ENCODE peak calls at places on chromosome 2, in five cellular contexts. N is activated T-cell treated with anti-CD3 and anti-CD28 coated beads, Interleukin-2, amount 50 U/mL, for 24 hours; M is HFF-Myc; Z is GM20000; E is bronchial epithelial cell. V is an unnamed sample.
A peak's percentile ranks its signal among the peaks of the same experiment; 100 is the strongest.

GRCh38 chr2:85057236-85057635 is 76.0 kb upstream of the TCF7L1 start:
- DNase-seq in E (no peak), N (no peak), M (peak; percentile 39), Z (no peak), V (no peak)

GRCh38 chr2:105857076-105857740 is 112.5 kb downstream of the NCK2 start:
- DNase-seq in N (no peak), Z (no peak), M (no peak), E (no peak), V (no peak)

GRCh38 chr2:238466242-238466598 is 39.5 kb downstream of the ASB1 start:
- DNase-seq in Z (no peak), M (no peak), N (no peak), E (no peak), V (no peak)

GRCh38 chr2:45813003-45813601 is 161.6 kb downstream of the PRKCE start:
- DNase-seq in E (no peak), Z (no peak), N (no peak), M (peak; percentile 46), V (no peak)

GRCh38 chr2:179695486-179695885 is 165.9 kb downstream of the ZNF385B start:
- DNase-seq in E (no peak), M (no peak), Z (no peak), N (no peak), V (no peak)

GRCh38 chr2:183149489-183149888 is 25.2 kb downstream of the NUP35 start:
- DNase-seq in M (no peak), E (no peak), Z (no peak), N (no peak), V (no peak)

GRCh38 chr2:239002960-239003932 is 155.4 kb downstream of the TWIST2 start:
- DNase-seq in N (no peak), M (peak; percentile 54), Z (no peak), E (peak; percentile 10), V (no peak)

GRCh38 chr2:69545477-69545932 is 98.0 kb downstream of the AAK1 start:
- DNase-seq in E (no peak), Z (peak; percentile 20), M (no peak), N (no peak), V (no peak)

GRCh38 chr2:9291866-9292265 is 85.3 kb downstream of the ASAP2 start:
- DNase-seq in M (no peak), N (no peak), E (no peak), Z (no peak), V (no peak)

GRCh38 chr2:17296676-17297075 is 221.6 kb downstream of the RAD51AP2 start:
- DNase-seq in N (no peak), E (no peak), M (no peak), Z (no peak), V (no peak)

V was measured in KBM-7.